ENCODE peak calls at places on chromosomes 4 and X, in ten cellular contexts. K, A, Q, P, N, T, C, G, O and M are unnamed samples.

GRCh38 chr4:32219306-32220075 is 1499.3 kb downstream of the PCDH7 start:
- DNase-seq in K (no peak), A (peak), Q (no peak), P (no peak), N (no peak), T (no peak), C (no peak), G (peak), O (peak), M (no peak)

GRCh38 chrX:57121162-57121741 is at the start of gene SPIN2B:
- DNase-seq in K (peak), A (peak), Q (peak), P (peak), N (peak), T (peak), C (peak), G (peak), O (peak), M (peak)

GRCh38 chrX:65697915-65698796 is 30.7 kb downstream of the MSN start:
- DNase-seq in K (no peak), A (no peak), Q (peak), P (no peak), N (no peak), T (peak), C (peak), G (peak), O (peak), M (no peak)

GRCh38 chr4:17013382-17014006 is 115.0 kb upstream of the LDB2 start:
- DNase-seq in K (no peak), A (peak), Q (no peak), P (no peak), N (no peak), T (no peak), C (no peak), G (peak), O (peak), M (no peak)

GRCh38 chr4:88146891-88147290 is 11.5 kb downstream of the ABCG2 start:
- DNase-seq in K (no peak), A (no peak), Q (no peak), P (no peak), N (no peak), T (no peak), C (no peak), G (no peak), O (no peak), M (no peak)

GRCh38 chrX:132665676-132666075 is 176.8 kb upstream of the MBNL3 start:
- DNase-seq in K (no peak), A (no peak), Q (no peak), P (no peak), N (no peak), T (no peak), C (no peak), G (no peak), O (no peak), M (no peak)

GRCh38 chrX:20595928-20596550 is 329.3 kb upstream of the RPS6KA3 start:
- DNase-seq in K (no peak), A (peak), Q (no peak), P (no peak), N (no peak), T (peak), C (peak), G (no peak), O (peak), M (no peak)

GRCh38 chr4:180947421-180947820 is 1295.8 kb upstream of the TENM3 start:
- DNase-seq in K (no peak), A (peak), Q (no peak), P (no peak), N (no peak), T (no peak), C (no peak), G (no peak), O (peak), M (no peak)

GRCh38 chr4:128322311-128322710 is 34.7 kb upstream of the PGRMC2 start:
- DNase-seq in K (no peak), A (no peak), Q (no peak), P (no peak), N (no peak), T (no peak), C (no peak), G (peak), O (peak), M (no peak)

GRCh38 chr4:114272226-114272625 is 292.8 kb upstream of the ARSJ start:
- DNase-seq in K (no peak), A (peak), Q (no peak), P (no peak), N (no peak), T (no peak), C (no peak), G (peak), O (peak), M (no peak)

GRCh38 chr4:117400039-117400835 is 314.9 kb upstream of the TRAM1L1 start:
- DNase-seq in K (no peak), A (peak), Q (no peak), P (no peak), N (no peak), T (no peak), C (no peak), G (peak), O (peak), M (no peak)

GRCh38 chr4:57148177-57148576 is 38.0 kb upstream of the IGFBP7 start:
- DNase-seq in K (no peak), A (no peak), Q (no peak), P (no peak), N (no peak), T (no peak), C (no peak), G (no peak), O (peak), M (no peak)

GRCh38 chr4:16129336-16129735 is 45.5 kb upstream of the PROM1 start:
- DNase-seq in K (no peak), A (no peak), Q (no peak), P (no peak), N (no peak), T (no peak), C (no peak), G (peak), O (no peak), M (no peak)

GRCh38 chrX:54446084-54446483 is 5.9 kb downstream of the TSR2 start:
- DNase-seq in K (no peak), A (no peak), Q (no peak), P (no peak), N (no peak), T (no peak), C (no peak), G (no peak), O (no peak), M (no peak)

GRCh38 chrX:132426695-132427281 is 62.0 kb downstream of the MBNL3 start:
- DNase-seq in K (no peak), A (peak), Q (no peak), P (no peak), N (no peak), T (no peak), C (no peak), G (no peak), O (peak), M (no peak)

GRCh38 chr4:34323549-34324325 is 1920.6 kb downstream of the ARAP2 start:
- DNase-seq in K (no peak), A (peak), Q (no peak), P (no peak), N (no peak), T (no peak), C (no peak), G (no peak), O (no peak), M (no peak)

GRCh38 chrX:45767021-45767491 is 566.4 kb upstream of the DIPK2B start:
- DNase-seq in K (no peak), A (peak), Q (no peak), P (no peak), N (no peak), T (no peak), C (no peak), G (peak), O (peak), M (no peak)

GRCh38 chr4:83369825-83370639 is 35.4 kb upstream of the HPSE start:
- DNase-seq in K (no peak), A (no peak), Q (no peak), P (no peak), N (no peak), T (no peak), C (no peak), G (no peak), O (peak), M (no peak)

GRCh38 chr4:40261246-40262078 is 64.6 kb downstream of the RHOH start:
- DNase-seq in K (no peak), A (no peak), Q (no peak), P (no peak), N (no peak), T (no peak), C (no peak), G (no peak), O (no peak), M (no peak)

GRCh38 chr4:175330652-175331051 is 412.5 kb downstream of the ADAM29 start:
- DNase-seq in K (no peak), A (peak), Q (no peak), P (no peak), N (no peak), T (no peak), C (no peak), G (no peak), O (peak), M (no peak)

GRCh38 chr4:85498068-85498733 is 23.3 kb downstream of the ARHGAP24 start:
- DNase-seq in K (no peak), A (peak), Q (peak), P (peak), N (no peak), T (no peak), C (no peak), G (no peak), O (peak), M (peak)

GRCh38 chrX:144006811-144007210 is 122.9 kb downstream of the UBE2NL start:
- DNase-seq in K (no peak), A (no peak), Q (no peak), P (no peak), N (no peak), T (no peak), C (no peak), G (no peak), O (peak), M (no peak)

GRCh38 chr4:40710484-40711269 is 39.1 kb upstream of the NSUN7 start:
- DNase-seq in K (no peak), A (peak), Q (no peak), P (no peak), N (no peak), T (no peak), C (no peak), G (no peak), O (no peak), M (no peak)

GRCh38 chr4:74114234-74114633 is 15.2 kb upstream of the CXCL2 start:
- DNase-seq in K (no peak), A (peak), Q (no peak), P (no peak), N (no peak), T (no peak), C (no peak), G (peak), O (peak), M (no peak)

GRCh38 chr4:38322709-38323108 is 341.3 kb upstream of the KLF3 start:
- DNase-seq in K (no peak), A (peak), Q (no peak), P (peak), N (no peak), T (no peak), C (no peak), G (no peak), O (peak), M (no peak)

GRCh38 chr4:83561381-83561780 is 25.5 kb downstream of the GPAT3 start:
- DNase-seq in K (no peak), A (peak), Q (no peak), P (no peak), N (no peak), T (no peak), C (no peak), G (peak), O (peak), M (no peak)

GRCh38 chr4:47471064-47471463 is 7.6 kb upstream of the COMMD8 start:
- DNase-seq in K (no peak), A (no peak), Q (no peak), P (no peak), N (no peak), T (no peak), C (no peak), G (no peak), O (peak), M (no peak)

GRCh38 chr4:54794033-54794432 is 136.3 kb downstream of the KIT start:
- DNase-seq in K (peak), A (no peak), Q (no peak), P (no peak), N (no peak), T (no peak), C (no peak), G (no peak), O (no peak), M (no peak)

GRCh38 chr4:7758444-7758815 is 181.2 kb downstream of the AFAP1 start:
- DNase-seq in K (no peak), A (no peak), Q (no peak), P (peak), N (no peak), T (no peak), C (no peak), G (no peak), O (no peak), M (no peak)